ENCODE peak calls at places on chromosomes 7 and 10, in six cellular contexts. One of them, this sample, is unnamed.

GRCh38 chr10:126705951-126706565 is 35.6 kb upstream of the C10orf90 start:
- DNase-seq in SW 1271: no peak
- DNase-seq in EH: no peak
- DNase-seq in NAMALWA: no peak
- DNase-seq in NCI-H1092 treated with DMSO at 0.1 percent for 48 hours: no peak
- DNase-seq in EL: no peak
- DNase-seq in this sample: no peak

GRCh38 chr10:61554925-61555324 is 101.7 kb upstream of the TMEM26 start:
- DNase-seq in SW 1271: no peak
- DNase-seq in EH: peak
- DNase-seq in NAMALWA: no peak
- DNase-seq in NCI-H1092 treated with DMSO at 0.1 percent for 48 hours: no peak
- DNase-seq in EL: no peak
- DNase-seq in this sample: no peak

GRCh38 chr7:22931011-22931410 is 82.9 kb downstream of the HYCC1 start:
- DNase-seq in SW 1271: no peak
- DNase-seq in EH: peak
- DNase-seq in NAMALWA: no peak
- DNase-seq in NCI-H1092 treated with DMSO at 0.1 percent for 48 hours: no peak
- DNase-seq in EL: peak
- DNase-seq in this sample: no peak

GRCh38 chr10:128222317-128222849 is 96.2 kb upstream of the MKI67 start:
- DNase-seq in SW 1271: no peak
- DNase-seq in EH: no peak
- DNase-seq in NAMALWA: no peak
- DNase-seq in NCI-H1092 treated with DMSO at 0.1 percent for 48 hours: no peak
- DNase-seq in EL: no peak
- DNase-seq in this sample: no peak

GRCh38 chr10:78357027-78357672 is 323.5 kb downstream of the RPS24 start:
- DNase-seq in SW 1271: no peak
- DNase-seq in EH: no peak
- DNase-seq in NAMALWA: no peak
- DNase-seq in NCI-H1092 treated with DMSO at 0.1 percent for 48 hours: no peak
- DNase-seq in EL: no peak
- DNase-seq in this sample: no peak

GRCh38 chr7:106938803-106939202 is 73.7 kb downstream of the PIK3CG start:
- DNase-seq in SW 1271: no peak
- DNase-seq in EH: no peak
- DNase-seq in NAMALWA: no peak
- DNase-seq in NCI-H1092 treated with DMSO at 0.1 percent for 48 hours: no peak
- DNase-seq in EL: no peak
- DNase-seq in this sample: no peak

GRCh38 chr7:98211221-98211675 is at the start of gene BHLHA15:
- DNase-seq in SW 1271: no peak
- DNase-seq in EH: peak
- DNase-seq in NAMALWA: peak
- DNase-seq in NCI-H1092 treated with DMSO at 0.1 percent for 48 hours: peak
- DNase-seq in EL: peak
- DNase-seq in this sample: no peak

GRCh38 chr7:82624337-82624736 is 180.8 kb upstream of the CACNA2D1 start:
- DNase-seq in SW 1271: no peak
- DNase-seq in EH: peak
- DNase-seq in NAMALWA: no peak
- DNase-seq in NCI-H1092 treated with DMSO at 0.1 percent for 48 hours: no peak
- DNase-seq in EL: peak
- DNase-seq in this sample: no peak

GRCh38 chr10:117464176-117464575 is 78.4 kb upstream of the EMX2 start:
- DNase-seq in SW 1271: no peak
- DNase-seq in EH: peak
- DNase-seq in NAMALWA: no peak
- DNase-seq in NCI-H1092 treated with DMSO at 0.1 percent for 48 hours: no peak
- DNase-seq in EL: no peak
- DNase-seq in this sample: peak

GRCh38 chr10:106573106-106573505 is 591.4 kb downstream of the SORCS1 start:
- DNase-seq in SW 1271: no peak
- DNase-seq in EH: peak
- DNase-seq in NAMALWA: no peak
- DNase-seq in NCI-H1092 treated with DMSO at 0.1 percent for 48 hours: no peak
- DNase-seq in EL: peak
- DNase-seq in this sample: no peak

GRCh38 chr7:74307738-74308505 is 18.7 kb downstream of the CLIP2 start:
- DNase-seq in SW 1271: no peak
- DNase-seq in EH: no peak
- DNase-seq in NAMALWA: no peak
- DNase-seq in NCI-H1092 treated with DMSO at 0.1 percent for 48 hours: no peak
- DNase-seq in EL: no peak
- DNase-seq in this sample: no peak

GRCh38 chr7:139362981-139363380 is 3.3 kb downstream of the LUC7L2 start:
- DNase-seq in SW 1271: no peak
- DNase-seq in EH: no peak
- DNase-seq in NAMALWA: no peak
- DNase-seq in NCI-H1092 treated with DMSO at 0.1 percent for 48 hours: no peak
- DNase-seq in EL: no peak
- DNase-seq in this sample: no peak

GRCh38 chr10:89526396-89526795 is 9.0 kb downstream of the SLC16A12 start:
- DNase-seq in SW 1271: no peak
- DNase-seq in EH: no peak
- DNase-seq in NAMALWA: no peak
- DNase-seq in NCI-H1092 treated with DMSO at 0.1 percent for 48 hours: no peak
- DNase-seq in EL: no peak
- DNase-seq in this sample: no peak

GRCh38 chr10:76035728-76036409 is 604.4 kb downstream of the LRMDA start:
- DNase-seq in SW 1271: no peak
- DNase-seq in EH: no peak
- DNase-seq in NAMALWA: no peak
- DNase-seq in NCI-H1092 treated with DMSO at 0.1 percent for 48 hours: no peak
- DNase-seq in EL: no peak
- DNase-seq in this sample: no peak

GRCh38 chr7:31885160-31885559 is 185.0 kb downstream of the PDE1C start:
- DNase-seq in SW 1271: no peak
- DNase-seq in EH: peak
- DNase-seq in NAMALWA: no peak
- DNase-seq in NCI-H1092 treated with DMSO at 0.1 percent for 48 hours: no peak
- DNase-seq in EL: no peak
- DNase-seq in this sample: no peak

GRCh38 chr10:24617771-24618396 is 105.8 kb downstream of the ARHGAP21 start:
- DNase-seq in SW 1271: no peak
- DNase-seq in EH: peak
- DNase-seq in NAMALWA: peak
- DNase-seq in NCI-H1092 treated with DMSO at 0.1 percent for 48 hours: no peak
- DNase-seq in EL: peak
- DNase-seq in this sample: peak

GRCh38 chr7:34320926-34321609 is 336.9 kb upstream of the NPSR1 start:
- DNase-seq in SW 1271: no peak
- DNase-seq in EH: peak
- DNase-seq in NAMALWA: peak
- DNase-seq in NCI-H1092 treated with DMSO at 0.1 percent for 48 hours: peak
- DNase-seq in EL: peak
- DNase-seq in this sample: peak

GRCh38 chr7:44280636-44280992 is 44.8 kb downstream of the CAMK2B start:
- DNase-seq in SW 1271: no peak
- DNase-seq in EH: no peak
- DNase-seq in NAMALWA: no peak
- DNase-seq in NCI-H1092 treated with DMSO at 0.1 percent for 48 hours: no peak
- DNase-seq in EL: no peak
- DNase-seq in this sample: no peak

GRCh38 chr10:28879875-28880381 is 202.6 kb downstream of the BAMBI start:
- DNase-seq in SW 1271: no peak
- DNase-seq in EH: peak
- DNase-seq in NAMALWA: no peak
- DNase-seq in NCI-H1092 treated with DMSO at 0.1 percent for 48 hours: no peak
- DNase-seq in EL: peak
- DNase-seq in this sample: no peak

GRCh38 chr7:70392282-70392681 is 739.7 kb upstream of the GALNT17 start:
- DNase-seq in SW 1271: no peak
- DNase-seq in EH: no peak
- DNase-seq in NAMALWA: no peak
- DNase-seq in NCI-H1092 treated with DMSO at 0.1 percent for 48 hours: no peak
- DNase-seq in EL: no peak
- DNase-seq in this sample: no peak

GRCh38 chr7:46108272-46108671 is 187.2 kb upstream of the IGFBP3 start:
- DNase-seq in SW 1271: no peak
- DNase-seq in EH: no peak
- DNase-seq in NAMALWA: no peak
- DNase-seq in NCI-H1092 treated with DMSO at 0.1 percent for 48 hours: no peak
- DNase-seq in EL: no peak
- DNase-seq in this sample: no peak

GRCh38 chr10:79152423-79152817 is 83.7 kb downstream of the ZMIZ1 start:
- DNase-seq in SW 1271: no peak
- DNase-seq in EH: peak
- DNase-seq in NAMALWA: no peak
- DNase-seq in NCI-H1092 treated with DMSO at 0.1 percent for 48 hours: no peak
- DNase-seq in EL: no peak
- DNase-seq in this sample: no peak

GRCh38 chr7:66669088-66669487 is 40.4 kb downstream of the KCTD7 start:
- DNase-seq in SW 1271: no peak
- DNase-seq in EH: no peak
- DNase-seq in NAMALWA: no peak
- DNase-seq in NCI-H1092 treated with DMSO at 0.1 percent for 48 hours: no peak
- DNase-seq in EL: no peak
- DNase-seq in this sample: no peak

GRCh38 chr10:120456626-120457430 is at the start of gene PLPP4:
- DNase-seq in SW 1271: no peak
- DNase-seq in EH: peak
- DNase-seq in NAMALWA: no peak
- DNase-seq in NCI-H1092 treated with DMSO at 0.1 percent for 48 hours: no peak
- DNase-seq in EL: peak
- DNase-seq in this sample: no peak

GRCh38 chr7:106979551-106980357 is 64.8 kb upstream of the PRKAR2B start:
- DNase-seq in SW 1271: no peak
- DNase-seq in EH: no peak
- DNase-seq in NAMALWA: no peak
- DNase-seq in NCI-H1092 treated with DMSO at 0.1 percent for 48 hours: no peak
- DNase-seq in EL: no peak
- DNase-seq in this sample: no peak

GRCh38 chr10:80204801-80205477 is 398 bp downstream of the ANXA11 start:
- DNase-seq in SW 1271: no peak
- DNase-seq in EH: peak
- DNase-seq in NAMALWA: peak
- DNase-seq in NCI-H1092 treated with DMSO at 0.1 percent for 48 hours: no peak
- DNase-seq in EL: peak
- DNase-seq in this sample: peak

GRCh38 chr10:127649642-127650041 is 87.3 kb upstream of the FOXI2 start:
- DNase-seq in SW 1271: no peak
- DNase-seq in EH: no peak
- DNase-seq in NAMALWA: peak
- DNase-seq in NCI-H1092 treated with DMSO at 0.1 percent for 48 hours: no peak
- DNase-seq in EL: peak
- DNase-seq in this sample: peak

GRCh38 chr7:157411580-157411979 is 74.8 kb downstream of the DNAJB6 start:
- DNase-seq in SW 1271: no peak
- DNase-seq in EH: no peak
- DNase-seq in NAMALWA: no peak
- DNase-seq in NCI-H1092 treated with DMSO at 0.1 percent for 48 hours: no peak
- DNase-seq in EL: peak
- DNase-seq in this sample: no peak

GRCh38 chr10:12384906-12385305 is 35.6 kb downstream of the CAMK1D start:
- DNase-seq in SW 1271: no peak
- DNase-seq in EH: no peak
- DNase-seq in NAMALWA: no peak
- DNase-seq in NCI-H1092 treated with DMSO at 0.1 percent for 48 hours: no peak
- DNase-seq in EL: no peak
- DNase-seq in this sample: no peak

GRCh38 chr7:44713680-44714335 is 34.8 kb upstream of the ZMIZ2 start:
- DNase-seq in SW 1271: no peak
- DNase-seq in EH: peak
- DNase-seq in NAMALWA: no peak
- DNase-seq in NCI-H1092 treated with DMSO at 0.1 percent for 48 hours: no peak
- DNase-seq in EL: peak
- DNase-seq in this sample: no peak

GRCh38 chr7:47039899-47040298 is 542.0 kb downstream of the TNS3 start:
- DNase-seq in SW 1271: no peak
- DNase-seq in EH: peak
- DNase-seq in NAMALWA: no peak
- DNase-seq in NCI-H1092 treated with DMSO at 0.1 percent for 48 hours: no peak
- DNase-seq in EL: no peak
- DNase-seq in this sample: no peak

GRCh38 chr7:24703296-24703695 is 54.0 kb downstream of the GSDME start:
- DNase-seq in SW 1271: no peak
- DNase-seq in EH: no peak
- DNase-seq in NAMALWA: no peak
- DNase-seq in NCI-H1092 treated with DMSO at 0.1 percent for 48 hours: no peak
- DNase-seq in EL: no peak
- DNase-seq in this sample: no peak

GRCh38 chr7:51785171-51785570 is 468.6 kb upstream of the COBL start:
- DNase-seq in SW 1271: no peak
- DNase-seq in EH: no peak
- DNase-seq in NAMALWA: peak
- DNase-seq in NCI-H1092 treated with DMSO at 0.1 percent for 48 hours: no peak
- DNase-seq in EL: no peak
- DNase-seq in this sample: no peak